ENCODE peak calls at places on chromosomes 5 and 9, in four cellular contexts. P is H9, M is H1, F is mesendoderm. U is an unnamed sample.

GRCh38 chr9:2390028-2390427 is 231.6 kb upstream of the VLDLR start:
- DNase-seq in P (no peak), M (no peak), F (no peak), U (no peak)

GRCh38 chr5:97844797-97845196 is 661.8 kb upstream of the RIOK2 start:
- DNase-seq in P (peak; percentile 59), M (peak; percentile 9), F (peak; percentile 61), U (no peak)

GRCh38 chr5:157215826-157216167 is 35.2 kb downstream of the ITK start:
- DNase-seq in P (no peak), M (no peak), F (peak; percentile 45), U (no peak)

GRCh38 chr5:118796081-118796480 is 192.3 kb downstream of the DTWD2 start:
- DNase-seq in P (peak; percentile 85), M (peak; percentile 19), F (peak; percentile 71), U (no peak)

GRCh38 chr5:74639538-74640449 is 734 bp downstream of the ENC1 start:
- DNase-seq in P (peak; percentile 43), M (no peak), F (peak; percentile 55), U (peak; percentile 49)

GRCh38 chr9:114270120-114270975 is 52.5 kb upstream of the ORM1 start:
- DNase-seq in P (no peak), M (no peak), F (no peak), U (no peak)

GRCh38 chr9:126702501-126703329 is 89.0 kb downstream of the LMX1B start:
- DNase-seq in P (peak; percentile 81), M (no peak), F (peak; percentile 34), U (no peak)

GRCh38 chr5:5317976-5318375 is 104.5 kb upstream of the ICE1 start:
- DNase-seq in P (no peak), M (no peak), F (no peak), U (no peak)

GRCh38 chr5:172534229-172535169 is 80.2 kb upstream of the SH3PXD2B start:
- DNase-seq in P (peak; percentile 20), M (no peak), F (no peak), U (no peak)

GRCh38 chr9:77903666-77904248 is 127.9 kb downstream of the GNAQ start:
- DNase-seq in P (no peak), M (no peak), F (peak; percentile 42), U (no peak)

GRCh38 chr9:93129691-93130500 is 4.2 kb downstream of the NINJ1 start:
- DNase-seq in P (no peak), M (no peak), F (no peak), U (no peak)

GRCh38 chr9:93129286-93129685 is 4.8 kb downstream of the NINJ1 start:
- DNase-seq in P (peak; percentile 10), M (no peak), F (no peak), U (no peak)

GRCh38 chr9:93131599-93132286 is 2.3 kb downstream of the NINJ1 start:
- DNase-seq in P (no peak), M (no peak), F (no peak), U (no peak)

GRCh38 chr9:93132287-93132927 is 1.6 kb downstream of the NINJ1 start:
- DNase-seq in P (no peak), M (no peak), F (no peak), U (no peak)

GRCh38 chr9:93130861-93131481 is 3.1 kb downstream of the NINJ1 start:
- DNase-seq in P (no peak), M (no peak), F (no peak), U (no peak)
- H3K56ac ChIP-seq in P (no peak overlapping the region), M (no peak overlapping the region), F (no peak overlapping the region), U (no peak overlapping the region)

GRCh38 chr9:120735009-120735408 is 20.7 kb upstream of the MEGF9 start:
- DNase-seq in P (no peak), M (no peak), F (no peak), U (no peak)

GRCh38 chr9:120740135-120740534 is 25.9 kb upstream of the MEGF9 start:
- DNase-seq in P (no peak), M (no peak), F (no peak), U (no peak)

GRCh38 chr9:120734607-120735006 is 20.3 kb upstream of the MEGF9 start:
- DNase-seq in P (no peak), M (no peak), F (no peak), U (no peak)

GRCh38 chr9:120735415-120736126 is 21.3 kb upstream of the MEGF9 start:
- DNase-seq in P (no peak), M (no peak), F (no peak), U (peak; percentile 75)

GRCh38 chr9:120737411-120737810 is 23.1 kb upstream of the MEGF9 start:
- DNase-seq in P (no peak), M (no peak), F (no peak), U (no peak)
- H3K56ac ChIP-seq in P (no peak overlapping the region), M (no peak overlapping the region), F (no peak overlapping the region), U (no peak overlapping the region)

GRCh38 chr5:104218200-104218599 is 655.6 kb upstream of the NUDT12 start:
- DNase-seq in P (no peak), M (no peak), F (no peak), U (no peak)
- H3K56ac ChIP-seq in P (no peak overlapping the region), M (no peak overlapping the region), F (no peak overlapping the region), U (no peak overlapping the region)

DNA sequence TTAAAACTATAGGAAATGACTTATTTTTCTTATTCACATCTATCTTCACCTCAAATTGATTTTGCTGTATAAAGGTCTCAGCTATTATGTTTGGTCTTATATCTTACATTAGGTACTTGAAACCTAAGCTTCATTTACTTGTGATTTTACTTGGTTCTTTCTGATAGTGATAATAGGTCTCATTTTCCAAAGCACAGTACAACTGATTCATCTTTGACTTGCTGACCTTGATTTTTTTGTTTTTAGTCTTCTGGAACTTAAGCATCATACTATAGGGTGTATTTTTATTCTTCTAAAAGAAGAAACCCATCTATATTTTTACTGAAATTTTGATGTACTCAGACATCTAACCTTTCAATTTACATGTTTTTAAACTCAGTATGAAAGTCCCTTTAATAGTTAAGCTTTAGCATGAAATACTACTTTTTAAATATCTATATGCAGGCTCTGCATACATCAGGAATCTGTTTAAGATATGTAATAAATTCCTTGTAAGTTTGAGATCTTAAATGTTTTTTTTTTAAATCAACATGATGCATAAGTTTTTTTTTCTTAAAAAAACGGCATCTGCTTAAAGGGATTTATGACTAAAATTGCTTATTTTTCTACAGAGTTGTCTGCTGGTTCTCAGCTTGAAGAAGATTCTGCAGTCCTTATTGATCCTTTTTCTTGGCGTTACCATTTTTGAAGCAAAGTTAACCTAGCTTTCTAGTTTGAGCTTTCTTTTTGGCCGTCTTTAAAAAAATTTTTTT is 13.3 kb downstream of the MATR3 start:
- DNase-seq in P (no peak), M (no peak), F (no peak), U (no peak)
- H3K56ac ChIP-seq in P (no peak overlapping the region), M (no peak overlapping the region), F (no peak overlapping the region), U (no peak overlapping the region)

GRCh38 chr5:99081711-99082110 is 152.9 kb upstream of the CHD1 start:
- DNase-seq in P (no peak), M (no peak), F (no peak), U (no peak)
- H3K56ac ChIP-seq in P (no peak overlapping the region), M (no peak overlapping the region), F (no peak overlapping the region), U (no peak overlapping the region)